ENCODE peak calls at places on chromosomes 2 and 18, in six cellular contexts. One of them, this sample, is unnamed.
A peak's percentile ranks its signal among the peaks of the same experiment; 100 is the strongest.

GRCh38 chr2:206804326-206804725 is 38.9 kb downstream of the FASTKD2 start:
- DNase-seq in K562: no peak
- DNase-seq in HCT116: no peak
- DNase-seq in HepG2: no peak
- DNase-seq in GM12878: no peak
- DNase-seq in H1: no peak
- DNase-seq in this sample: no peak

GRCh38 chr18:23879966-23880565 is 134.5 kb upstream of the TTC39C start:
- DNase-seq in H1: no peak
- DNase-seq in HepG2: no peak
- DNase-seq in K562: no peak
- DNase-seq in HCT116: no peak
- DNase-seq in GM12878: no peak
- DNase-seq in this sample: no peak

GRCh38 chr18:79965119-79965902 is 868 bp downstream of the HSBP1L1 start:
- DNase-seq in GM12878: no peak
- DNase-seq in K562: peak; percentile 54
- DNase-seq in H1: no peak
- DNase-seq in HepG2: peak; percentile 79
- DNase-seq in HCT116: no peak
- DNase-seq in this sample: no peak

GRCh38 chr2:160952462-160952861 is 207.8 kb upstream of the TANK start:
- DNase-seq in K562: no peak
- DNase-seq in HepG2: no peak
- DNase-seq in HCT116: no peak
- DNase-seq in H1: no peak
- DNase-seq in GM12878: no peak
- DNase-seq in this sample: no peak

GRCh38 chr2:167681234-167681633 is 566.2 kb downstream of the STK39 start:
- DNase-seq in K562: no peak
- DNase-seq in GM12878: no peak
- DNase-seq in H1: no peak
- DNase-seq in HCT116: no peak
- DNase-seq in HepG2: no peak
- DNase-seq in this sample: no peak

GRCh38 chr18:74918276-74918675 is 290.7 kb downstream of the PTGR3 start:
- DNase-seq in H1: no peak
- DNase-seq in GM12878: no peak
- DNase-seq in HepG2: no peak
- DNase-seq in K562: no peak
- DNase-seq in HCT116: no peak
- DNase-seq in this sample: no peak

GRCh38 chr2:119066272-119066804 is 92.2 kb downstream of the C1QL2 start:
- DNase-seq in HCT116: no peak
- DNase-seq in GM12878: no peak
- DNase-seq in K562: no peak
- DNase-seq in H1: no peak
- DNase-seq in HepG2: no peak
- DNase-seq in this sample: no peak

GRCh38 chr2:241412144-241412543 is 56.1 kb downstream of the FARP2 start:
- DNase-seq in GM12878: no peak
- DNase-seq in K562: peak; percentile 79
- DNase-seq in HepG2: no peak
- DNase-seq in HCT116: peak; percentile 16
- DNase-seq in H1: no peak
- DNase-seq in this sample: no peak

GRCh38 chr2:188983427-188984101 is 9.4 kb downstream of the COL3A1 start:
- DNase-seq in K562: no peak
- DNase-seq in HCT116: peak; percentile 34
- DNase-seq in HepG2: peak; percentile 41
- DNase-seq in H1: no peak
- DNase-seq in GM12878: no peak
- DNase-seq in this sample: no peak

GRCh38 chr2:57673983-57674382 is 372.6 kb upstream of the VRK2 start:
- DNase-seq in GM12878: no peak
- DNase-seq in HCT116: no peak
- DNase-seq in K562: no peak
- DNase-seq in H1: no peak
- DNase-seq in HepG2: no peak
- DNase-seq in this sample: no peak

GRCh38 chr2:101328474-101329007 is 20.0 kb upstream of the RNF149 start:
- DNase-seq in GM12878: peak; percentile 11
- DNase-seq in HepG2: no peak
- DNase-seq in H1: no peak
- DNase-seq in HCT116: no peak
- DNase-seq in K562: no peak
- DNase-seq in this sample: no peak

GRCh38 chr2:40421643-40422297 is 30.1 kb downstream of the SLC8A1 start:
- DNase-seq in HCT116: no peak
- DNase-seq in H1: no peak
- DNase-seq in GM12878: no peak
- DNase-seq in HepG2: no peak
- DNase-seq in K562: no peak
- DNase-seq in this sample: no peak

GRCh38 chr2:234981197-234982095 is 29.6 kb downstream of the SH3BP4 start:
- DNase-seq in GM12878: no peak
- DNase-seq in HCT116: peak; percentile 73
- DNase-seq in K562: no peak
- DNase-seq in H1: peak; percentile 82
- DNase-seq in HepG2: peak; percentile 94
- DNase-seq in this sample: peak; percentile 80

GRCh38 chr2:124027182-124027581 is 2.1 kb downstream of the CNTNAP5 start:
- DNase-seq in K562: peak; percentile 60
- DNase-seq in GM12878: peak; percentile 9
- DNase-seq in H1: no peak
- DNase-seq in HepG2: peak; percentile 64
- DNase-seq in HCT116: no peak
- DNase-seq in this sample: peak; percentile 67

GRCh38 chr2:171547720-171548119 is 25.4 kb downstream of the CYBRD1 start:
- DNase-seq in HepG2: no peak
- DNase-seq in GM12878: no peak
- DNase-seq in H1: no peak
- DNase-seq in K562: no peak
- DNase-seq in HCT116: no peak
- DNase-seq in this sample: no peak

GRCh38 chr2:197576631-197577030 is 60.8 kb downstream of the MOB4 start:
- DNase-seq in HepG2: peak; percentile 18
- DNase-seq in H1: no peak
- DNase-seq in HCT116: no peak
- DNase-seq in GM12878: no peak
- DNase-seq in K562: no peak
- DNase-seq in this sample: no peak

GRCh38 chr2:159921752-159922404 is 123.9 kb upstream of the CD302 start:
- DNase-seq in GM12878: no peak
- DNase-seq in HepG2: peak; percentile 61
- DNase-seq in K562: peak; percentile 73
- DNase-seq in HCT116: peak; percentile 52
- DNase-seq in H1: peak; percentile 79
- DNase-seq in this sample: peak; percentile 80

GRCh38 chr2:153110477-153110876 is 368.1 kb downstream of the RPRM start:
- DNase-seq in HepG2: no peak
- DNase-seq in GM12878: no peak
- DNase-seq in H1: no peak
- DNase-seq in HCT116: no peak
- DNase-seq in K562: no peak
- DNase-seq in this sample: no peak

GRCh38 chr2:232340171-232340935 is 38.2 kb upstream of the ALPP start:
- DNase-seq in GM12878: no peak
- DNase-seq in K562: no peak
- DNase-seq in H1: no peak
- DNase-seq in HepG2: no peak
- DNase-seq in HCT116: no peak
- DNase-seq in this sample: no peak

GRCh38 chr2:100757621-100758394 is 62.1 kb upstream of the NPAS2 start:
- DNase-seq in GM12878: no peak
- DNase-seq in H1: no peak
- DNase-seq in K562: no peak
- DNase-seq in HCT116: no peak
- DNase-seq in HepG2: peak; percentile 66
- DNase-seq in this sample: peak; percentile 25

GRCh38 chr18:9139400-9140039 is 2.9 kb downstream of the ANKRD12 start:
- DNase-seq in HCT116: no peak
- DNase-seq in HepG2: no peak
- DNase-seq in GM12878: no peak
- DNase-seq in H1: no peak
- DNase-seq in K562: no peak
- DNase-seq in this sample: no peak

GRCh38 chr2:188292446-188293239 is 969 bp downstream of the GULP1 start:
- DNase-seq in GM12878: no peak
- DNase-seq in HepG2: no peak
- DNase-seq in K562: peak; percentile 82
- DNase-seq in H1: no peak
- DNase-seq in HCT116: peak; percentile 81
- DNase-seq in this sample: peak; percentile 75

GRCh38 chr18:39839782-39840181 is 2115.3 kb upstream of the PIK3C3 start:
- DNase-seq in H1: no peak
- DNase-seq in GM12878: no peak
- DNase-seq in HCT116: no peak
- DNase-seq in K562: no peak
- DNase-seq in HepG2: no peak
- DNase-seq in this sample: no peak

GRCh38 chr2:45812039-45812500 is 160.6 kb downstream of the PRKCE start:
- DNase-seq in GM12878: no peak
- DNase-seq in H1: no peak
- DNase-seq in K562: no peak
- DNase-seq in HepG2: no peak
- DNase-seq in HCT116: no peak
- DNase-seq in this sample: no peak

GRCh38 chr2:60510713-60511112 is 42.7 kb downstream of the BCL11A start:
- DNase-seq in H1: no peak
- DNase-seq in K562: no peak
- DNase-seq in GM12878: no peak
- DNase-seq in HCT116: no peak
- DNase-seq in HepG2: no peak
- DNase-seq in this sample: no peak

GRCh38 chr2:182715121-182715895 is 749 bp upstream of the DNAJC10 start:
- DNase-seq in K562: no peak
- DNase-seq in H1: no peak
- DNase-seq in HCT116: no peak
- DNase-seq in HepG2: peak; percentile 42
- DNase-seq in GM12878: no peak
- DNase-seq in this sample: no peak

GRCh38 chr2:72538486-72538885 is 287.3 kb downstream of the EXOC6B start:
- DNase-seq in HCT116: no peak
- DNase-seq in HepG2: no peak
- DNase-seq in K562: no peak
- DNase-seq in H1: no peak
- DNase-seq in GM12878: no peak
- DNase-seq in this sample: no peak

GRCh38 chr2:213246665-213247281 is 37.5 kb upstream of the SPAG16 start:
- DNase-seq in HepG2: peak; percentile 48
- DNase-seq in GM12878: no peak
- DNase-seq in H1: no peak
- DNase-seq in HCT116: peak; percentile 47
- DNase-seq in K562: peak; percentile 51
- DNase-seq in this sample: peak; percentile 57

GRCh38 chr2:41966920-41967319 is 80.9 kb upstream of the PKDCC start:
- DNase-seq in K562: no peak
- DNase-seq in HepG2: no peak
- DNase-seq in H1: no peak
- DNase-seq in GM12878: no peak
- DNase-seq in HCT116: no peak
- DNase-seq in this sample: no peak
- H3K4me1 ChIP-seq in K562: no peaks in the 10 kb centered on the region
- H3K4me1 ChIP-seq in HepG2: peaks cover 45% of the 10 kb centered on the region
- H3K4me1 ChIP-seq in H1: peaks cover 13% of the 10 kb centered on the region
- H3K4me1 ChIP-seq in GM12878: no peaks in the 10 kb centered on the region
- H3K4me1 ChIP-seq in HCT116: no peaks in the 10 kb centered on the region
- H3K4me1 ChIP-seq in this sample: peaks cover 12% of the 10 kb centered on the region

DNA sequence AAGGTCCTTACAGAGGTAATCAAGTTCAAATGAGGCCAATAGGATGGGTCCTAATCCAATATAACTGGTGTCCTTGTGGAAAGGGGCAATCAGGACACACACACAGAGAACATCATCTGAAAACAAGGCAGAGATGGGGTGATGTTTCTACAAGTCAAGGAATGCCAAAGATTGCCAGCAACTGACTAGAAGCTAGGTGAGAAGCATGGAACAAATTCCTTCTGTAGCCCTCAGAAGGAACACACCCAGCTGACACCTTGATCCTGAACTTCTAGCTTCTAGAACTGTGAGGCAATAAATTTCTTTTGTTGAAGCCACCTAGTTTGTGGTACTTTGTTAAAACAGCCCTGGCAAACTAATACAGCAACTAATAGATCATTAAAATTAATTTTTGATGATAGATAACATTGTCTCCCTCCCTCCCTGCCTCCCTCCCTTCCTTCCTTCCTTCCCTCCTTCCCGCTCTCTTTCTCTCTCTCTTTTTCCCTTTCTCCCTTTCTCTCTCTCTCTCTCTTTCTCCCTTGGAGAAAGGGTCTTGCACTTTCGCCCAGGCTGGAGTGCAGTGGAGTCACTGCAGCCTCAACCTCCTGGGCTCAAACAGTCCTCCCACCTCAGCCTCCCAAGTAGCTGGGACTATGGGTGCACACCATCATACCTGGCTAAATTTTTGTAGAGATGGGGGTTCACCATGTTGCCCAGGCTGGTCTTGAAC is 10.3 kb upstream of the CD8A start:
- DNase-seq in H1: no peak
- DNase-seq in GM12878: no peak
- DNase-seq in HepG2: no peak
- DNase-seq in HCT116: no peak
- DNase-seq in K562: no peak
- DNase-seq in this sample: no peak
- TF ChIP-seq ZNF274 in H1: no peak
- TF ChIP-seq ZNF274 in GM12878: no peak
- TF ChIP-seq ZNF274 in HepG2: no peak
- TF ChIP-seq ZNF274 in HCT116: no peak
- TF ChIP-seq ZNF274 in K562: no peak
- TF ChIP-seq ZNF274 in this sample: no peak

GRCh38 chr2:30252723-30253688 is 21.7 kb downstream of the LBH start:
- DNase-seq in HepG2: no peak
- DNase-seq in K562: peak; percentile 95
- DNase-seq in H1: no peak
- DNase-seq in HCT116: no peak
- DNase-seq in GM12878: no peak
- DNase-seq in this sample: no peak

GRCh38 chr2:30254692-30255015 is 23.3 kb downstream of the LBH start:
- DNase-seq in GM12878: no peak
- DNase-seq in H1: no peak
- DNase-seq in K562: no peak
- DNase-seq in HCT116: no peak
- DNase-seq in HepG2: no peak
- DNase-seq in this sample: no peak

GRCh38 chr2:30253873-30254691 is 22.7 kb downstream of the LBH start:
- DNase-seq in K562: peak; percentile 79
- DNase-seq in HepG2: no peak
- DNase-seq in HCT116: no peak
- DNase-seq in H1: no peak
- DNase-seq in GM12878: no peak
- DNase-seq in this sample: no peak

GRCh38 chr2:30255466-30256408 is 24.4 kb downstream of the LBH start:
- DNase-seq in K562: no peak
- DNase-seq in HCT116: no peak
- DNase-seq in HepG2: no peak
- DNase-seq in H1: no peak
- DNase-seq in GM12878: no peak
- DNase-seq in this sample: no peak

GRCh38 chr2:30255026-30255425 is 23.7 kb downstream of the LBH start:
- DNase-seq in HCT116: no peak
- DNase-seq in H1: no peak
- DNase-seq in GM12878: no peak
- DNase-seq in K562: no peak
- DNase-seq in HepG2: no peak
- DNase-seq in this sample: no peak
- H3K4me1 ChIP-seq in HCT116: peaks cover 10% of the 10 kb centered on the region
- H3K4me1 ChIP-seq in H1: peaks cover 3% of the 10 kb centered on the region
- H3K4me1 ChIP-seq in GM12878: no peaks in the 10 kb centered on the region
- H3K4me1 ChIP-seq in K562: peaks cover 45% of the 10 kb centered on the region
- H3K4me1 ChIP-seq in HepG2: no peaks in the 10 kb centered on the region
- H3K4me1 ChIP-seq in this sample: peaks cover 3% of the 10 kb centered on the region

GRCh38 chr2:240319855-240320560 is 115.5 kb upstream of the GPC1 start:
- DNase-seq in GM12878: no peak
- DNase-seq in HepG2: no peak
- DNase-seq in HCT116: peak; percentile 23
- DNase-seq in H1: peak; percentile 23
- DNase-seq in K562: peak; percentile 38
- DNase-seq in this sample: peak; percentile 27
- TF ChIP-seq ZNF274 in GM12878: no peak
- TF ChIP-seq ZNF274 in HepG2: no peak
- TF ChIP-seq ZNF274 in HCT116: no peak
- TF ChIP-seq ZNF274 in H1: no peak
- TF ChIP-seq ZNF274 in K562: no peak
- TF ChIP-seq ZNF274 in this sample: no peak